ENCODE peak calls at places on chromosomes 2 and 18, in seven cellular contexts. One of them, this sample, is unnamed.

GRCh38 chr2:71379086-71379485 is 47.5 kb downstream of the ZNF638 start:
- DNase-seq in adrenal gland: no peak
- DNase-seq in activated CD4-positive, alpha-beta T cell treated with anti-CD3 and anti-CD28 coated beads, Interleukin-2, amount 10 ng/mL, durations not matched to agents 7 days and 5 days: no peak
- DNase-seq in stimulated activated CD4-positive, alpha-beta T cell treated with anti-CD3 and anti-CD28 coated beads, Interleukin-1b, Interleukin-23, amount 100 ng/mL, for 48 hours: no peak
- DNase-seq in GM10248: no peak
- DNase-seq in activated CD8-positive, alpha-beta memory T cell treated with anti-CD3 and anti-CD28 coated beads for 4 hours: no peak
- DNase-seq in AG20443: peak
- DNase-seq in this sample: no peak

GRCh38 chr18:48405108-48405507 is 4.1 kb downstream of the ZBTB7C start:
- DNase-seq in adrenal gland: peak
- DNase-seq in activated CD4-positive, alpha-beta T cell treated with anti-CD3 and anti-CD28 coated beads, Interleukin-2, amount 10 ng/mL, durations not matched to agents 7 days and 5 days: no peak
- DNase-seq in activated CD8-positive, alpha-beta memory T cell treated with anti-CD3 and anti-CD28 coated beads for 4 hours: no peak
- DNase-seq in GM10248: no peak
- DNase-seq in stimulated activated CD4-positive, alpha-beta T cell treated with anti-CD3 and anti-CD28 coated beads, Interleukin-1b, Interleukin-23, amount 100 ng/mL, for 48 hours: no peak
- DNase-seq in AG20443: peak
- DNase-seq in this sample: no peak

GRCh38 chr2:28615691-28616090 is 119.8 kb downstream of the PLB1 start:
- DNase-seq in AG20443: no peak
- DNase-seq in activated CD8-positive, alpha-beta memory T cell treated with anti-CD3 and anti-CD28 coated beads for 4 hours: no peak
- DNase-seq in adrenal gland: no peak
- DNase-seq in activated CD4-positive, alpha-beta T cell treated with anti-CD3 and anti-CD28 coated beads, Interleukin-2, amount 10 ng/mL, durations not matched to agents 7 days and 5 days: peak
- DNase-seq in stimulated activated CD4-positive, alpha-beta T cell treated with anti-CD3 and anti-CD28 coated beads, Interleukin-1b, Interleukin-23, amount 100 ng/mL, for 48 hours: no peak
- DNase-seq in GM10248: no peak
- DNase-seq in this sample: no peak

GRCh38 chr2:215749092-215749957 is 264.0 kb downstream of the MREG start:
- DNase-seq in stimulated activated CD4-positive, alpha-beta T cell treated with anti-CD3 and anti-CD28 coated beads, Interleukin-1b, Interleukin-23, amount 100 ng/mL, for 48 hours: no peak
- DNase-seq in activated CD8-positive, alpha-beta memory T cell treated with anti-CD3 and anti-CD28 coated beads for 4 hours: no peak
- DNase-seq in AG20443: peak
- DNase-seq in activated CD4-positive, alpha-beta T cell treated with anti-CD3 and anti-CD28 coated beads, Interleukin-2, amount 10 ng/mL, durations not matched to agents 7 days and 5 days: no peak
- DNase-seq in GM10248: no peak
- DNase-seq in adrenal gland: peak
- DNase-seq in this sample: no peak

GRCh38 chr2:39128919-39129391 is 8.1 kb upstream of the SOS1 start:
- DNase-seq in adrenal gland: no peak
- DNase-seq in GM10248: no peak
- DNase-seq in activated CD4-positive, alpha-beta T cell treated with anti-CD3 and anti-CD28 coated beads, Interleukin-2, amount 10 ng/mL, durations not matched to agents 7 days and 5 days: peak
- DNase-seq in stimulated activated CD4-positive, alpha-beta T cell treated with anti-CD3 and anti-CD28 coated beads, Interleukin-1b, Interleukin-23, amount 100 ng/mL, for 48 hours: peak
- DNase-seq in activated CD8-positive, alpha-beta memory T cell treated with anti-CD3 and anti-CD28 coated beads for 4 hours: peak
- DNase-seq in AG20443: no peak
- DNase-seq in this sample: no peak

GRCh38 chr2:191222507-191222906 is 22.7 kb upstream of the MYO1B start:
- DNase-seq in activated CD4-positive, alpha-beta T cell treated with anti-CD3 and anti-CD28 coated beads, Interleukin-2, amount 10 ng/mL, durations not matched to agents 7 days and 5 days: no peak
- DNase-seq in adrenal gland: no peak
- DNase-seq in GM10248: no peak
- DNase-seq in stimulated activated CD4-positive, alpha-beta T cell treated with anti-CD3 and anti-CD28 coated beads, Interleukin-1b, Interleukin-23, amount 100 ng/mL, for 48 hours: no peak
- DNase-seq in activated CD8-positive, alpha-beta memory T cell treated with anti-CD3 and anti-CD28 coated beads for 4 hours: no peak
- DNase-seq in AG20443: peak
- DNase-seq in this sample: no peak

GRCh38 chr18:24212939-24213338 is 74.1 kb downstream of the CABYR start:
- DNase-seq in stimulated activated CD4-positive, alpha-beta T cell treated with anti-CD3 and anti-CD28 coated beads, Interleukin-1b, Interleukin-23, amount 100 ng/mL, for 48 hours: no peak
- DNase-seq in activated CD8-positive, alpha-beta memory T cell treated with anti-CD3 and anti-CD28 coated beads for 4 hours: no peak
- DNase-seq in adrenal gland: no peak
- DNase-seq in GM10248: no peak
- DNase-seq in activated CD4-positive, alpha-beta T cell treated with anti-CD3 and anti-CD28 coated beads, Interleukin-2, amount 10 ng/mL, durations not matched to agents 7 days and 5 days: no peak
- DNase-seq in AG20443: peak
- DNase-seq in this sample: no peak

GRCh38 chr2:190846746-190847145 is 33.9 kb upstream of the GLS start:
- DNase-seq in activated CD4-positive, alpha-beta T cell treated with anti-CD3 and anti-CD28 coated beads, Interleukin-2, amount 10 ng/mL, durations not matched to agents 7 days and 5 days: no peak
- DNase-seq in AG20443: no peak
- DNase-seq in activated CD8-positive, alpha-beta memory T cell treated with anti-CD3 and anti-CD28 coated beads for 4 hours: no peak
- DNase-seq in stimulated activated CD4-positive, alpha-beta T cell treated with anti-CD3 and anti-CD28 coated beads, Interleukin-1b, Interleukin-23, amount 100 ng/mL, for 48 hours: peak
- DNase-seq in GM10248: no peak
- DNase-seq in adrenal gland: peak
- DNase-seq in this sample: no peak

GRCh38 chr2:211259831-211260476 is 703.6 kb downstream of the CPS1 start:
- DNase-seq in stimulated activated CD4-positive, alpha-beta T cell treated with anti-CD3 and anti-CD28 coated beads, Interleukin-1b, Interleukin-23, amount 100 ng/mL, for 48 hours: no peak
- DNase-seq in AG20443: no peak
- DNase-seq in activated CD4-positive, alpha-beta T cell treated with anti-CD3 and anti-CD28 coated beads, Interleukin-2, amount 10 ng/mL, durations not matched to agents 7 days and 5 days: no peak
- DNase-seq in adrenal gland: no peak
- DNase-seq in GM10248: no peak
- DNase-seq in activated CD8-positive, alpha-beta memory T cell treated with anti-CD3 and anti-CD28 coated beads for 4 hours: no peak
- DNase-seq in this sample: no peak

GRCh38 chr2:188295067-188295685 is 3.5 kb downstream of the GULP1 start:
- DNase-seq in AG20443: no peak
- DNase-seq in GM10248: no peak
- DNase-seq in adrenal gland: no peak
- DNase-seq in stimulated activated CD4-positive, alpha-beta T cell treated with anti-CD3 and anti-CD28 coated beads, Interleukin-1b, Interleukin-23, amount 100 ng/mL, for 48 hours: no peak
- DNase-seq in activated CD4-positive, alpha-beta T cell treated with anti-CD3 and anti-CD28 coated beads, Interleukin-2, amount 10 ng/mL, durations not matched to agents 7 days and 5 days: no peak
- DNase-seq in activated CD8-positive, alpha-beta memory T cell treated with anti-CD3 and anti-CD28 coated beads for 4 hours: no peak
- DNase-seq in this sample: no peak

This sample was measured in central memory CD8-positive, alpha-beta T cell.